ENCODE peak calls at places on chromosomes 2 and 18, in nine cellular contexts. One of them, this sample, is unnamed.
A peak's percentile ranks its signal among the peaks of the same experiment; 100 is the strongest.

GRCh38 chr2:202494300-202494699 is 118.2 kb downstream of the BMPR2 start:
- DNase-seq in A549: peak; percentile 54
- DNase-seq in GM12878: no peak
- DNase-seq in SK-N-SH: peak; percentile 72
- DNase-seq in HCT116: no peak
- DNase-seq in NB4: no peak
- DNase-seq in H1: no peak
- DNase-seq in WTC11: no peak
- DNase-seq in HepG2: peak; percentile 98
- DNase-seq in this sample: peak; percentile 93

GRCh38 chr2:7989823-7990222 is 692.0 kb upstream of the ID2 start:
- DNase-seq in A549: no peak
- DNase-seq in GM12878: no peak
- DNase-seq in SK-N-SH: no peak
- DNase-seq in HCT116: no peak
- DNase-seq in NB4: no peak
- DNase-seq in H1: no peak
- DNase-seq in WTC11: no peak
- DNase-seq in HepG2: no peak
- DNase-seq in this sample: no peak

GRCh38 chr2:155982111-155982510 is 350.4 kb downstream of the NR4A2 start:
- DNase-seq in A549: no peak
- DNase-seq in GM12878: no peak
- DNase-seq in SK-N-SH: no peak
- DNase-seq in HCT116: no peak
- DNase-seq in NB4: no peak
- DNase-seq in H1: no peak
- DNase-seq in WTC11: no peak
- DNase-seq in HepG2: no peak
- DNase-seq in this sample: no peak

GRCh38 chr18:46250084-46250811 is 146.1 kb downstream of the HAUS1 start:
- DNase-seq in A549: no peak
- DNase-seq in GM12878: peak; percentile 92
- DNase-seq in SK-N-SH: peak; percentile 15
- DNase-seq in HCT116: peak; percentile 49
- DNase-seq in NB4: peak; percentile 82
- DNase-seq in H1: no peak
- DNase-seq in WTC11: no peak
- DNase-seq in HepG2: no peak
- DNase-seq in this sample: peak; percentile 76

GRCh38 chr18:25144835-25145234 is 207.1 kb downstream of the ZNF521 start:
- DNase-seq in A549: no peak
- DNase-seq in GM12878: no peak
- DNase-seq in SK-N-SH: no peak
- DNase-seq in HCT116: no peak
- DNase-seq in NB4: no peak
- DNase-seq in H1: no peak
- DNase-seq in WTC11: no peak
- DNase-seq in HepG2: peak; percentile 0
- DNase-seq in this sample: peak; percentile 46

GRCh38 chr2:197255550-197255949 is 55.0 kb downstream of the ANKRD44 start:
- DNase-seq in A549: no peak
- DNase-seq in GM12878: peak; percentile 81
- DNase-seq in SK-N-SH: peak; percentile 87
- DNase-seq in HCT116: no peak
- DNase-seq in NB4: peak; percentile 98
- DNase-seq in H1: no peak
- DNase-seq in WTC11: peak; percentile 45
- DNase-seq in HepG2: no peak
- DNase-seq in this sample: no peak

GRCh38 chr2:218713922-218714321 is 3.3 kb downstream of the TTLL4 start:
- DNase-seq in A549: no peak
- DNase-seq in GM12878: no peak
- DNase-seq in SK-N-SH: no peak
- DNase-seq in HCT116: no peak
- DNase-seq in NB4: no peak
- DNase-seq in H1: no peak
- DNase-seq in WTC11: no peak
- DNase-seq in HepG2: no peak
- DNase-seq in this sample: no peak

GRCh38 chr2:75491129-75491753 is 69.5 kb downstream of the EVA1A start:
- DNase-seq in A549: no peak
- DNase-seq in GM12878: no peak
- DNase-seq in SK-N-SH: no peak
- DNase-seq in HCT116: no peak
- DNase-seq in NB4: no peak
- DNase-seq in H1: no peak
- DNase-seq in WTC11: no peak
- DNase-seq in HepG2: no peak
- DNase-seq in this sample: no peak

GRCh38 chr2:171124512-171124911 is 36.2 kb downstream of the TLK1 start:
- DNase-seq in A549: no peak
- DNase-seq in GM12878: no peak
- DNase-seq in SK-N-SH: no peak
- DNase-seq in HCT116: no peak
- DNase-seq in NB4: no peak
- DNase-seq in H1: no peak
- DNase-seq in WTC11: no peak
- DNase-seq in HepG2: no peak
- DNase-seq in this sample: no peak

GRCh38 chr18:76398899-76399612 is 96.0 kb downstream of the ZNF516 start:
- DNase-seq in A549: peak; percentile 50
- DNase-seq in GM12878: peak; percentile 37
- DNase-seq in SK-N-SH: peak; percentile 93
- DNase-seq in HCT116: peak; percentile 34
- DNase-seq in NB4: peak; percentile 86
- DNase-seq in H1: peak; percentile 90
- DNase-seq in WTC11: peak; percentile 84
- DNase-seq in HepG2: peak; percentile 62
- DNase-seq in this sample: peak; percentile 66

GRCh38 chr18:37778417-37779165 is 213.0 kb upstream of the CELF4 start:
- DNase-seq in A549: peak; percentile 44
- DNase-seq in GM12878: no peak
- DNase-seq in SK-N-SH: peak; percentile 78
- DNase-seq in HCT116: peak; percentile 13
- DNase-seq in NB4: peak; percentile 60
- DNase-seq in H1: peak; percentile 97
- DNase-seq in WTC11: peak; percentile 93
- DNase-seq in HepG2: peak; percentile 37
- DNase-seq in this sample: peak; percentile 5

GRCh38 chr2:118059919-118060478 is 28.3 kb upstream of the INSIG2 start:
- DNase-seq in A549: no peak
- DNase-seq in GM12878: peak; percentile 76
- DNase-seq in SK-N-SH: no peak
- DNase-seq in HCT116: no peak
- DNase-seq in NB4: no peak
- DNase-seq in H1: no peak
- DNase-seq in WTC11: no peak
- DNase-seq in HepG2: no peak
- DNase-seq in this sample: no peak

GRCh38 chr2:205686231-205687017 is 4.1 kb downstream of the NRP2 start:
- DNase-seq in A549: no peak
- DNase-seq in GM12878: no peak
- DNase-seq in SK-N-SH: peak; percentile 69
- DNase-seq in HCT116: no peak
- DNase-seq in NB4: no peak
- DNase-seq in H1: peak; percentile 59
- DNase-seq in WTC11: no peak
- DNase-seq in HepG2: no peak
- DNase-seq in this sample: peak; percentile 51

GRCh38 chr2:106982350-106982749 is 96.4 kb upstream of the ST6GAL2 start:
- DNase-seq in A549: peak; percentile 27
- DNase-seq in GM12878: no peak
- DNase-seq in SK-N-SH: no peak
- DNase-seq in HCT116: no peak
- DNase-seq in NB4: no peak
- DNase-seq in H1: no peak
- DNase-seq in WTC11: no peak
- DNase-seq in HepG2: no peak
- DNase-seq in this sample: no peak

GRCh38 chr2:216695401-216695821 is at the start of gene IGFBP5:
- DNase-seq in A549: no peak
- DNase-seq in GM12878: no peak
- DNase-seq in SK-N-SH: peak; percentile 46
- DNase-seq in HCT116: no peak
- DNase-seq in NB4: peak; percentile 18
- DNase-seq in H1: peak; percentile 75
- DNase-seq in WTC11: peak; percentile 70
- DNase-seq in HepG2: no peak
- DNase-seq in this sample: peak; percentile 11

GRCh38 chr2:222000326-222000725 is 298.5 kb downstream of the PAX3 start:
- DNase-seq in A549: no peak
- DNase-seq in GM12878: no peak
- DNase-seq in SK-N-SH: no peak
- DNase-seq in HCT116: peak; percentile 39
- DNase-seq in NB4: no peak
- DNase-seq in H1: no peak
- DNase-seq in WTC11: no peak
- DNase-seq in HepG2: no peak
- DNase-seq in this sample: no peak

GRCh38 chr18:44568986-44569385 is 111.7 kb upstream of the SETBP1 start:
- DNase-seq in A549: no peak
- DNase-seq in GM12878: no peak
- DNase-seq in SK-N-SH: no peak
- DNase-seq in HCT116: no peak
- DNase-seq in NB4: no peak
- DNase-seq in H1: no peak
- DNase-seq in WTC11: no peak
- DNase-seq in HepG2: no peak
- DNase-seq in this sample: no peak

GRCh38 chr18:7177131-7177744 is 53.7 kb upstream of the LRRC30 start:
- DNase-seq in A549: peak; percentile 54
- DNase-seq in GM12878: no peak
- DNase-seq in SK-N-SH: peak; percentile 86
- DNase-seq in HCT116: no peak
- DNase-seq in NB4: peak; percentile 57
- DNase-seq in H1: no peak
- DNase-seq in WTC11: peak; percentile 57
- DNase-seq in HepG2: peak; percentile 45
- DNase-seq in this sample: peak; percentile 49
- TF ChIP-seq MAX in A549: no peak
- TF ChIP-seq MAX in GM12878: no peak
- TF ChIP-seq MAX in SK-N-SH: no peak
- TF ChIP-seq MAX in HCT116: no peak
- TF ChIP-seq MAX in NB4: no peak
- TF ChIP-seq MAX in H1: no peak
- TF ChIP-seq MAX in WTC11: no peak
- TF ChIP-seq MAX in HepG2: no peak
- TF ChIP-seq MAX in this sample: no peak

DNA sequence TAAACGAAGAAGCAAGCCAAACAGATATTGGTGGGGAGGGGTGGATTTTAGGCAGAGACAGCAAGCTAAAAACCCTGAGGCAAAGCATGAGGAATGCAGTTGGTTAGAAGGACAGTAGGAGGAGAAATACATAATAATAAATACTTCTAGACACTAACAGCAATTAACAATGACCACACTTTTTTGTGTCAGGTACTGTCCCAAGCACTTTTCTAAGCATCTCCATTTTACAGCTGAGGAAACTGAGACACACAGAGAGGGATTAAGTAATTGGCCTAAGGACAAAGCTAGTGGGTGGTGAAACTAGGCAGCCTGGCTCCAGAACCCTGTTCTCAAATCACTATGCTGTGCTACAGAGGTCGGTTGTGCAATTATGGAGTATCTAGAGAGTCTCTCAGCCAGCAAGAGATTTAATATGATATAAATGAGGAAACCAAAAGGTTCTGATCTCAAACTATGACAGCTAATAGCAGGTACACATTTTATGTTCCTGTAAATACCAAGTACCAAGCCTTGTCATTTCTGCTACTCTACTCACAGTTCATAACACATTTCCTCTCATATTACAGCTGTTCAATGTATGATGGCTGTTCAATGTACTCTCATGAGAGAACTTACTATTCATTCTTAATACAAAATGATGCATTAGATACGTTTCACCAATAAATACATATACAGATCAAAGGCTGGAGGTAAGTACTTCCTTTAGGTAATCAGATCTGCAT is 5.3 kb downstream of the MAP4K3 start:
- DNase-seq in A549: no peak
- DNase-seq in GM12878: no peak
- DNase-seq in SK-N-SH: no peak
- DNase-seq in HCT116: no peak
- DNase-seq in NB4: peak; percentile 48
- DNase-seq in H1: no peak
- DNase-seq in WTC11: no peak
- DNase-seq in HepG2: no peak
- DNase-seq in this sample: no peak
- TF ChIP-seq MAX in A549: no peak
- TF ChIP-seq MAX in GM12878: no peak
- TF ChIP-seq MAX in SK-N-SH: no peak
- TF ChIP-seq MAX in HCT116: no peak
- TF ChIP-seq MAX in NB4: no peak
- TF ChIP-seq MAX in H1: no peak
- TF ChIP-seq MAX in WTC11: no peak
- TF ChIP-seq MAX in HepG2: no peak
- TF ChIP-seq MAX in this sample: no peak

DNA sequence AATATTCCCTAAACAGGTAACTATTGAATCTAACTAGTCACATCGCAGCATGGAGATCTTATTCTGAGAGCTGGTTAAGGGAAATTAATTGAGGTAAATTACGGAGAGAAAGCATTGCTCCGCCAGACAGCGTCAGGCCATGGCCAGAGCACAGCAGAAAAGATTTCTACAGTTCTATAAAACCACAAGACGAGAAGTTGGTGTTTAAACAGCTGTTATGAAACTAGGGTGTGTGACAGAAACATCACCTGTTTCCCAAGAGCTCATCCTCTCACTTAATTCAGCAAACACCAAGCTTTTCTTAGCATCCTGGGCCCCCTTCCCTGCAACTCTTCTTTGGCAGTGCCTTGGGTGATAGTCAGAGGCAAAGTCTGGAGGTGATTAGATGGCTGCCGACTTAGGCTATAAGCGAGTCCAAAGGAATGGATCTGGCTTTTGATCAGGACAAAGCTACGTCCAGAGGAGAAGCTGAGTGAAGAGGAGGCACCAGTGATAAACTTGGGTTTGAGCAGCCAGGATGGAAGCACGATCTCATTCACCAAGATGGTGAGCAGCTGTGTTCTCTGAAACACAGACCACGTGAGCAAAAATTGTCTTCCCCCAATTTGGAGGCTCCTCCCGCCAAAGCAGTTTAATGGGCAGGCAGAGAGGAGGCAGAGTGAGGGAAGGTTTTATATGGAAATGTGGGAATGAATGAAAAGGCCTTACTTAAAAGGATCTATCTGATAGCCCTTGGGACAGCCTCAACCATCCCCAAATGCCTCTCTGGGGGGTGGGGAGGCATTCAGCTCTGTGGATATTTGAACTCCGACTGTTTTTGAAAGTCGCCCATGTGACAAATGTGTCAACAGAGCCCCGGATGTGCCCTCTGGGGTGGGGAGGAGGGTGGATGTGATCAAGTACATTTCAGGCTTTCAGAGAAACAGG is 57.8 kb downstream of the PKDCC start:
- DNase-seq in A549: no peak
- DNase-seq in GM12878: peak; percentile 59
- DNase-seq in SK-N-SH: no peak
- DNase-seq in HCT116: no peak
- DNase-seq in NB4: peak; percentile 49
- DNase-seq in H1: no peak
- DNase-seq in WTC11: no peak
- DNase-seq in HepG2: peak; percentile 88
- DNase-seq in this sample: no peak
- TF ChIP-seq MAX in A549: no peak
- TF ChIP-seq MAX in GM12878: peak; percentile 54
- TF ChIP-seq MAX in SK-N-SH: no peak
- TF ChIP-seq MAX in HCT116: no peak
- TF ChIP-seq MAX in NB4: no peak
- TF ChIP-seq MAX in H1: peak; percentile 12
- TF ChIP-seq MAX in WTC11: no peak
- TF ChIP-seq MAX in HepG2: peak; percentile 83
- TF ChIP-seq MAX in this sample: no peak

GRCh38 chr2:240602266-240603050 is 15.9 kb downstream of the CAPN10 start:
- DNase-seq in A549: no peak
- DNase-seq in GM12878: no peak
- DNase-seq in SK-N-SH: no peak
- DNase-seq in HCT116: no peak
- DNase-seq in NB4: no peak
- DNase-seq in H1: no peak
- DNase-seq in WTC11: no peak
- DNase-seq in HepG2: no peak
- DNase-seq in this sample: no peak
- TF ChIP-seq MAX in A549: no peak
- TF ChIP-seq MAX in GM12878: no peak
- TF ChIP-seq MAX in SK-N-SH: no peak
- TF ChIP-seq MAX in HCT116: no peak
- TF ChIP-seq MAX in NB4: no peak
- TF ChIP-seq MAX in H1: no peak
- TF ChIP-seq MAX in WTC11: no peak
- TF ChIP-seq MAX in HepG2: no peak
- TF ChIP-seq MAX in this sample: no peak